ENCODE peak calls at places on chromosomes 12 and 14, in four cellular contexts. E is cardiac muscle cell, Z is HCT116, V is brain microvascular endothelial cell. L is an unnamed sample.

GRCh38 chr12:106226884-106227640 is 20.8 kb downstream of the CKAP4 start:
- DNase-seq in Z (peak; percentile 28), V (peak; percentile 48), E (peak; percentile 74), L (peak; percentile 93)

GRCh38 chr14:22397338-22397737 is 191.7 kb downstream of the DAD1 start:
- DNase-seq in V (no peak), E (no peak), Z (no peak), L (no peak)

GRCh38 chr14:30015471-30015870 is 87.8 kb upstream of the PRKD1 start:
- DNase-seq in Z (no peak), E (no peak), V (no peak), L (no peak)

GRCh38 chr12:93154096-93154728 is 223.5 kb upstream of the NUDT4 start:
- DNase-seq in V (no peak), Z (no peak), E (no peak), L (no peak)

GRCh38 chr12:32107376-32108267 is 975 bp downstream of the BICD1 start:
- DNase-seq in E (peak; percentile 67), Z (peak; percentile 16), V (peak; percentile 68), L (peak; percentile 88)

GRCh38 chr14:74867673-74868072 is 8.3 kb downstream of the PROX2 start:
- DNase-seq in Z (no peak), E (peak; percentile 72), V (no peak), L (peak; percentile 62)

GRCh38 chr12:31236998-31237637 is 88.8 kb downstream of the SINHCAF start:
- DNase-seq in Z (no peak), E (no peak), V (no peak), L (no peak)

GRCh38 chr12:30026621-30027234 is 243.0 kb upstream of the TMTC1 start:
- DNase-seq in V (peak; percentile 80), Z (no peak), E (peak; percentile 90), L (no peak)

GRCh38 chr12:23631991-23632390 is 317.5 kb downstream of the SOX5 start:
- DNase-seq in Z (no peak), V (no peak), E (no peak), L (no peak)

GRCh38 chr12:27048822-27049752 is 26.7 kb downstream of the MED21 start:
- DNase-seq in Z (no peak), V (peak; percentile 72), E (peak; percentile 90), L (no peak)

GRCh38 chr12:108175310-108175709 is 46.2 kb downstream of the WSCD2 start:
- DNase-seq in Z (no peak), V (no peak), E (peak; percentile 0), L (no peak)

GRCh38 chr12:11839093-11839641 is 189.7 kb downstream of the ETV6 start:
- DNase-seq in E (peak; percentile 85), Z (no peak), V (peak; percentile 33), L (peak; percentile 87)

GRCh38 chr14:101017209-101017608 is 113.7 kb upstream of the RTL1 start:
- DNase-seq in Z (no peak), V (peak; percentile 30), E (peak; percentile 55), L (no peak)

GRCh38 chr12:13121568-13121967 is 18.1 kb upstream of the GSG1 start:
- DNase-seq in E (no peak), Z (no peak), V (no peak), L (no peak)

GRCh38 chr14:79986251-79986650 is 225.1 kb downstream of the DIO2 start:
- DNase-seq in E (peak; percentile 2), Z (no peak), V (peak; percentile 54), L (no peak)

GRCh38 chr14:31208546-31209424 is 1.2 kb upstream of the HECTD1 start:
- DNase-seq in E (no peak), V (no peak), Z (no peak), L (peak; percentile 80)

GRCh38 chr14:26917086-26917485 is 319.3 kb upstream of the NOVA1 start:
- DNase-seq in V (no peak), Z (no peak), E (peak; percentile 77), L (no peak)

GRCh38 chr12:112308652-112309051 is 73.6 kb downstream of the HECTD4 start:
- DNase-seq in Z (no peak), V (no peak), E (no peak), L (no peak)

GRCh38 chr12:108666326-108666995 is 32.8 kb upstream of the SELPLG start:
- DNase-seq in V (no peak), Z (no peak), E (peak; percentile 73), L (peak; percentile 70)

GRCh38 chr14:65618996-65619395 is 206.5 kb downstream of the FUT8 start:
- DNase-seq in V (no peak), E (no peak), Z (no peak), L (no peak)

GRCh38 chr14:77346495-77346894 is 25.7 kb downstream of the GSTZ1 start:
- DNase-seq in V (no peak), Z (no peak), E (no peak), L (no peak)

GRCh38 chr14:103858063-103858820 is 10.9 kb upstream of the PPP1R13B start:
- DNase-seq in E (no peak), Z (no peak), V (no peak), L (peak; percentile 69)

GRCh38 chr12:31832740-31833540 is 104.1 kb upstream of the AMN1 start:
- DNase-seq in V (no peak), E (no peak), Z (no peak), L (no peak)

GRCh38 chr12:54359762-54360351 is 4.4 kb downstream of the GPR84 start:
- DNase-seq in Z (no peak), E (no peak), V (no peak), L (peak; percentile 66)

GRCh38 chr14:70649803-70650202 is 8.1 kb downstream of the TTC9 start:
- DNase-seq in Z (no peak), E (no peak), V (no peak), L (no peak)

GRCh38 chr12:63362801-63363200 is 211.8 kb upstream of the AVPR1A start:
- DNase-seq in Z (no peak), E (no peak), V (peak; percentile 32), L (no peak)

GRCh38 chr14:25150401-25150800 is 100.5 kb upstream of the STXBP6 start:
- DNase-seq in E (no peak), V (no peak), Z (no peak), L (no peak)

GRCh38 chr12:75874456-75874855 is 157.1 kb downstream of the PHLDA1 start:
- DNase-seq in V (no peak), Z (no peak), E (no peak), L (no peak)

GRCh38 chr12:75878382-75878720 is 153.2 kb downstream of the PHLDA1 start:
- DNase-seq in Z (no peak), E (peak; percentile 82), V (peak; percentile 82), L (no peak)

GRCh38 chr12:75876843-75877587 is 154.6 kb downstream of the PHLDA1 start:
- DNase-seq in V (no peak), Z (no peak), E (no peak), L (no peak)

GRCh38 chr12:75881910-75882309 is 149.7 kb downstream of the PHLDA1 start:
- DNase-seq in Z (no peak), V (no peak), E (peak; percentile 19), L (no peak)

DNA sequence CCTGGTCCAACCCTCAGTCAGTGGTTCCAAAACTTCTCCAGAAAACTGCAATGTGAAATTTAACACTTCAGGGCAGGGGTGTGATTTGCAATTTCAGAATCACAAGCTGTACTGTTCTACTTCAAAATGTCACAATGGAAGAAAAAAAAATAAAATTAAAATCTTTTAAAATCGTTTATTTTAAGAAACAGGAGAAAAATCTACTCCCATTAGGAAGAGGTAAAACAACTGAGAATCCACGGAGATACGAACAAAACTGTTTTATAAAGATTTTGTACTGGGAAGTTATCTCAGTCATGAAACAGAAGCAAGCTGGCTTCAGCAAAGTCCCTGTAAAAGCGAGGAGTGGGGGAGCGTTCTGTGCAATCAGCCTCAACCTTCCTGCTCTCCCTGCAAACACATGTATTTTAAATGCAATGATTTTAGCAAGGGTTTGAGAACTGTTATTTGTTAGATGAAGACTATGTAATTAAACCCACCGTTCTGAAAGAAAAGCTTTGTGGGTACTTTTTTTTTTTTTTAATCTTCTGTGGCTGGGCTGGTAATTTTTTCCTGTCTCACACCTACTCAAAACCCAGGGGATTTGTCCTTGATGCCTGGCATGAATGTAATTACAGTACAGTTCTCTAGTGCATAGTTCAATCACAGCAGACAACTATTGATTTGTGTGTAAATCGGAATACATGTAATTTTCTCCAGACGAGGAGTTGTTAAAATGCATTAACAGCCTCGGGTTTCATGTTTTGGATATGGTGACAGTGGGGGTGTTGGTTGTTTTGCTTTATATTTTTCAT is 153.8 kb downstream of the PHLDA1 start:
- DNase-seq in E (peak; percentile 60), V (no peak), Z (no peak), L (peak; percentile 74)
- H3K4me3 ChIP-seq in E (no peak overlapping the region), V (no peak overlapping the region), Z (no peak overlapping the region), L (peak overlapping the region; percentile 47)

DNA sequence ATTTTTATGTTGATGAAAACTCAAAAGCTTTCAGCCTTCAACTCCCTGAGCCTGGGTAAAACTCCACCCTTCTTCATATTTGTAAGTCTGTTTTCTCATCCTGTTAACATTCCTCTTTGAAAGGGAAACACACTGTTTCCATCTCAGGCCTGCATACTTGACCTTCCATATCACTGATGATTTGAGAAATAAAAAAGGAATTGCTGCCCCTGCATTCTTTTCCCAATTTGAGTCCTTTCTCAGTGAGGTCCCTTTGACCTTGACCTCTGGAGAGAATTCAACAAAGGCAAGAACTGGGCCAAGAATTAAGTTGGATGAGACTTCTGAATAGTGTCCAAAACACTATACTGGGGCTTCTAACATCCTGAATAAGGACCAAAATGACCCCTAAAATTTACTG is 108.0 kb downstream of the AEBP2 start:
- DNase-seq in Z (no peak), E (peak; percentile 71), V (no peak), L (peak; percentile 65)
- H3K27ac ChIP-seq in Z (no peak overlapping the region), E (peak overlapping the region; percentile 31), V (no peak overlapping the region), L (peak overlapping the region; percentile 40)

DNA sequence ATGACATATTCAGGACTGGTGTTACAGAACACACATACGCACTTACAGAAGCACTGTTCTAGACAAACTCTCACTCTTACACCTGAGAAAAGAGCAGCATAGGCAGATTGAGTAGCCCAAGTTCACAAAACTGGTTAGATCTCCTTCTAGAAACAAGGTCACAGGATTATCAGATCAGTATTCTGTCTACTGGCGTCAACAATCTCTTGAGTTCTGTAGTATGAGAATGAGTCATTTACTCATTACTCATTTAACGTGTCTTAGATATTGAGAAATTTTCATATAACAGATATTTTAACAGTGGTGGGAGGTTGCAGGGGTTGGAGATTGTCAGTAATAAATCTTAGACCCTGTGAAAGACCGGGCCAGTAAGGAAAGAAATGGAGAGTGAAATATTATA is 2.8 kb upstream of the TSPAN8 start:
- DNase-seq in V (no peak), Z (no peak), E (peak; percentile 30), L (no peak)
- H3K4me3 ChIP-seq in V (no peak overlapping the region), Z (no peak overlapping the region), E (no peak overlapping the region), L (no peak overlapping the region)

DNA sequence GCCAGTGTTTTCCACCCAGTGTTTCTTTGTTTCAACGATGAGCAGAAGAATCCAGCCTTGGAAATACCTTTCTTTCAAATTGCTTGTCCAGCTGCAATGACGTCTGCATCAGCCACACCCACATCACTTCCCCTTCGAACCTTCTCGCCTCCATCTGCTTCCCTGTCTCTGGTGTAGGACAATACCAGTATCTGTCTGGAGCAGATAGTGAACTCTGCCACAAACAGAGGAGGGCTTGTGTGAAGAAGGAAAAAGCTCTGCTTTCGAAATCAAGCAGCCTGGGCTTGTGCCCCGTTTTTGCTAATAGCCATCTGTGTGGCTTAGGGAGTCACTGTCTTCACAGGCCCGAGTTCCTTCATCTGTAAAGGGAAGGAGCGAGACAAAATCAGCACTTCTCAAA is 415.4 kb downstream of the ZFP36L1 start:
- DNase-seq in Z (no peak), E (peak; percentile 81), V (no peak), L (peak; percentile 37)
- H3K27ac ChIP-seq in Z (no peak overlapping the region), E (no peak overlapping the region), V (no peak overlapping the region), L (no peak overlapping the region)

L was measured in osteoblast.